ENCODE peak calls at places on chromosomes 12 and 14, in six cellular contexts. One of them, this sample, is unnamed.

GRCh38 chr14:67265131-67265530 is 23.9 kb downstream of the PALS1 start:
- DNase-seq in tibial nerve: no peak
- DNase-seq in GM23338: no peak
- DNase-seq in memory B cell: no peak
- DNase-seq in ACHN: no peak
- DNase-seq in naive thymus-derived CD8-positive, alpha-beta T cell: no peak
- DNase-seq in this sample: peak

GRCh38 chr12:115611477-115611876 is 666.0 kb downstream of the MED13L start:
- DNase-seq in memory B cell: no peak
- DNase-seq in naive thymus-derived CD8-positive, alpha-beta T cell: no peak
- DNase-seq in GM23338: no peak
- DNase-seq in tibial nerve: no peak
- DNase-seq in ACHN: no peak
- DNase-seq in this sample: no peak

GRCh38 chr14:89956294-89957009 is 725 bp downstream of the TDP1 start:
- DNase-seq in GM23338: peak
- DNase-seq in memory B cell: no peak
- DNase-seq in naive thymus-derived CD8-positive, alpha-beta T cell: peak
- DNase-seq in ACHN: peak
- DNase-seq in tibial nerve: peak
- DNase-seq in this sample: peak

GRCh38 chr14:61525293-61526011 is 169.9 kb upstream of the HIF1A start:
- DNase-seq in memory B cell: no peak
- DNase-seq in tibial nerve: peak
- DNase-seq in naive thymus-derived CD8-positive, alpha-beta T cell: no peak
- DNase-seq in ACHN: peak
- DNase-seq in GM23338: no peak
- DNase-seq in this sample: peak

GRCh38 chr12:45284096-45284901 is 68.4 kb downstream of the ANO6 start:
- DNase-seq in GM23338: peak
- DNase-seq in memory B cell: no peak
- DNase-seq in ACHN: peak
- DNase-seq in tibial nerve: no peak
- DNase-seq in naive thymus-derived CD8-positive, alpha-beta T cell: no peak
- DNase-seq in this sample: peak

GRCh38 chr14:91586451-91586850 is 76.3 kb upstream of the PPP4R3A start:
- DNase-seq in memory B cell: no peak
- DNase-seq in GM23338: no peak
- DNase-seq in naive thymus-derived CD8-positive, alpha-beta T cell: no peak
- DNase-seq in tibial nerve: no peak
- DNase-seq in ACHN: no peak
- DNase-seq in this sample: no peak

GRCh38 chr14:79363291-79363690 is 848.0 kb downstream of the DIO2 start:
- DNase-seq in ACHN: no peak
- DNase-seq in GM23338: no peak
- DNase-seq in naive thymus-derived CD8-positive, alpha-beta T cell: no peak
- DNase-seq in memory B cell: no peak
- DNase-seq in tibial nerve: no peak
- DNase-seq in this sample: no peak

GRCh38 chr14:72723741-72724530 is 170.0 kb downstream of the DPF3 start:
- DNase-seq in GM23338: no peak
- DNase-seq in naive thymus-derived CD8-positive, alpha-beta T cell: no peak
- DNase-seq in memory B cell: no peak
- DNase-seq in tibial nerve: peak
- DNase-seq in ACHN: no peak
- DNase-seq in this sample: peak

GRCh38 chr14:76995279-76996035 is 33.1 kb downstream of the IRF2BPL start:
- DNase-seq in memory B cell: no peak
- DNase-seq in GM23338: no peak
- DNase-seq in ACHN: no peak
- DNase-seq in tibial nerve: no peak
- DNase-seq in naive thymus-derived CD8-positive, alpha-beta T cell: no peak
- DNase-seq in this sample: no peak

GRCh38 chr12:53887881-53888280 is 50.8 kb upstream of the HOXC13 start:
- DNase-seq in GM23338: no peak
- DNase-seq in memory B cell: no peak
- DNase-seq in tibial nerve: no peak
- DNase-seq in ACHN: no peak
- DNase-seq in naive thymus-derived CD8-positive, alpha-beta T cell: no peak
- DNase-seq in this sample: no peak

GRCh38 chr12:107125833-107126232 is 32.5 kb upstream of the CRY1 start:
- DNase-seq in ACHN: no peak
- DNase-seq in naive thymus-derived CD8-positive, alpha-beta T cell: no peak
- DNase-seq in tibial nerve: no peak
- DNase-seq in GM23338: no peak
- DNase-seq in memory B cell: no peak
- DNase-seq in this sample: no peak

GRCh38 chr12:124399622-124400021 is 104.7 kb downstream of the RFLNA start:
- DNase-seq in memory B cell: peak
- DNase-seq in naive thymus-derived CD8-positive, alpha-beta T cell: peak
- DNase-seq in tibial nerve: no peak
- DNase-seq in GM23338: peak
- DNase-seq in ACHN: peak
- DNase-seq in this sample: no peak

GRCh38 chr14:51576112-51576420 is 75.6 kb upstream of the FRMD6 start:
- DNase-seq in naive thymus-derived CD8-positive, alpha-beta T cell: no peak
- DNase-seq in tibial nerve: no peak
- DNase-seq in GM23338: peak
- DNase-seq in memory B cell: no peak
- DNase-seq in ACHN: no peak
- DNase-seq in this sample: peak

GRCh38 chr12:124752437-124753229 is 111.0 kb downstream of the SCARB1 start:
- DNase-seq in GM23338: no peak
- DNase-seq in memory B cell: no peak
- DNase-seq in ACHN: peak
- DNase-seq in tibial nerve: no peak
- DNase-seq in naive thymus-derived CD8-positive, alpha-beta T cell: no peak
- DNase-seq in this sample: peak

GRCh38 chr12:126210448-126210847 is 1145.2 kb downstream of the AACS start:
- DNase-seq in tibial nerve: no peak
- DNase-seq in memory B cell: no peak
- DNase-seq in ACHN: no peak
- DNase-seq in naive thymus-derived CD8-positive, alpha-beta T cell: no peak
- DNase-seq in GM23338: no peak
- DNase-seq in this sample: no peak

GRCh38 chr14:88552859-88553258 is 1.9 kb downstream of the PTPN21 start:
- DNase-seq in memory B cell: no peak
- DNase-seq in GM23338: no peak
- DNase-seq in tibial nerve: no peak
- DNase-seq in naive thymus-derived CD8-positive, alpha-beta T cell: no peak
- DNase-seq in ACHN: peak
- DNase-seq in this sample: no peak

GRCh38 chr14:72715910-72716268 is 178.0 kb downstream of the DPF3 start:
- DNase-seq in GM23338: no peak
- DNase-seq in naive thymus-derived CD8-positive, alpha-beta T cell: no peak
- DNase-seq in ACHN: no peak
- DNase-seq in tibial nerve: no peak
- DNase-seq in memory B cell: no peak
- DNase-seq in this sample: no peak

GRCh38 chr14:21917699-21918436 is 244.2 kb upstream of the OR4E1 start:
- DNase-seq in tibial nerve: peak
- DNase-seq in naive thymus-derived CD8-positive, alpha-beta T cell: peak
- DNase-seq in memory B cell: peak
- DNase-seq in GM23338: peak
- DNase-seq in ACHN: peak
- DNase-seq in this sample: peak

GRCh38 chr12:24232531-24232930 is 283.1 kb upstream of the SOX5 start:
- DNase-seq in ACHN: no peak
- DNase-seq in GM23338: no peak
- DNase-seq in naive thymus-derived CD8-positive, alpha-beta T cell: no peak
- DNase-seq in memory B cell: no peak
- DNase-seq in tibial nerve: no peak
- DNase-seq in this sample: no peak

GRCh38 chr12:2490746-2491145 is 304.0 kb upstream of the FKBP4 start:
- DNase-seq in GM23338: no peak
- DNase-seq in memory B cell: no peak
- DNase-seq in ACHN: no peak
- DNase-seq in naive thymus-derived CD8-positive, alpha-beta T cell: no peak
- DNase-seq in tibial nerve: no peak
- DNase-seq in this sample: no peak

GRCh38 chr12:107319536-107320030 is 226.2 kb upstream of the CRY1 start:
- DNase-seq in GM23338: no peak
- DNase-seq in ACHN: peak
- DNase-seq in naive thymus-derived CD8-positive, alpha-beta T cell: no peak
- DNase-seq in tibial nerve: no peak
- DNase-seq in memory B cell: no peak
- DNase-seq in this sample: no peak

GRCh38 chr12:63875703-63876102 is 31.2 kb downstream of the SRGAP1 start:
- DNase-seq in tibial nerve: no peak
- DNase-seq in memory B cell: no peak
- DNase-seq in GM23338: no peak
- DNase-seq in ACHN: no peak
- DNase-seq in naive thymus-derived CD8-positive, alpha-beta T cell: no peak
- DNase-seq in this sample: no peak

GRCh38 chr12:6962285-6963015 is 8.0 kb downstream of the PHB2 start:
- DNase-seq in ACHN: no peak
- DNase-seq in GM23338: peak
- DNase-seq in naive thymus-derived CD8-positive, alpha-beta T cell: no peak
- DNase-seq in memory B cell: peak
- DNase-seq in tibial nerve: no peak
- DNase-seq in this sample: no peak

GRCh38 chr12:58727526-58727925 is 192.8 kb downstream of the LRIG3 start:
- DNase-seq in ACHN: no peak
- DNase-seq in GM23338: no peak
- DNase-seq in tibial nerve: no peak
- DNase-seq in memory B cell: no peak
- DNase-seq in naive thymus-derived CD8-positive, alpha-beta T cell: no peak
- DNase-seq in this sample: peak

GRCh38 chr12:94586589-94587259 is 63.6 kb downstream of the TMCC3 start:
- DNase-seq in ACHN: no peak
- DNase-seq in memory B cell: no peak
- DNase-seq in naive thymus-derived CD8-positive, alpha-beta T cell: no peak
- DNase-seq in GM23338: no peak
- DNase-seq in tibial nerve: no peak
- DNase-seq in this sample: no peak

GRCh38 chr14:101008196-101008595 is 104.7 kb upstream of the RTL1 start:
- DNase-seq in naive thymus-derived CD8-positive, alpha-beta T cell: no peak
- DNase-seq in memory B cell: no peak
- DNase-seq in ACHN: no peak
- DNase-seq in GM23338: no peak
- DNase-seq in tibial nerve: no peak
- DNase-seq in this sample: no peak

GRCh38 chr14:72961579-72962335 is 35.5 kb downstream of the DCAF4 start:
- DNase-seq in memory B cell: no peak
- DNase-seq in naive thymus-derived CD8-positive, alpha-beta T cell: no peak
- DNase-seq in GM23338: no peak
- DNase-seq in tibial nerve: no peak
- DNase-seq in ACHN: peak
- DNase-seq in this sample: peak

GRCh38 chr12:90274407-90274806 is 565.8 kb upstream of the ATP2B1 start:
- DNase-seq in naive thymus-derived CD8-positive, alpha-beta T cell: no peak
- DNase-seq in memory B cell: no peak
- DNase-seq in ACHN: no peak
- DNase-seq in tibial nerve: no peak
- DNase-seq in GM23338: peak
- DNase-seq in this sample: no peak